ENCODE peak calls at places on chromosomes 4 and X, in five cellular contexts. A, W, O, D and E are unnamed samples.
A peak's percentile ranks its signal among the peaks of the same experiment; 100 is the strongest.

GRCh38 chr4:8710946-8711345 is 118.4 kb downstream of the CPZ start:
- DNase-seq in O (no peak), D (no peak), W (no peak), A (no peak), E (no peak)

GRCh38 chrX:106748377-106748776 is 21.9 kb downstream of the RNF128 start:
- DNase-seq in D (no peak), W (no peak), O (no peak), A (no peak), E (no peak)

GRCh38 chr4:86055898-86056297 is 304.0 kb downstream of the MAPK10 start:
- DNase-seq in D (no peak), O (no peak), W (no peak), A (no peak), E (no peak)

GRCh38 chr4:6128221-6128871 is 72.0 kb downstream of the JAKMIP1 start:
- DNase-seq in W (peak; percentile 46), A (no peak), D (no peak), O (no peak), E (no peak)

GRCh38 chr4:25984796-25985195 is 70.8 kb downstream of the SMIM20 start:
- DNase-seq in W (no peak), A (no peak), O (peak; percentile 19), D (no peak), E (no peak)

GRCh38 chr4:26822546-26822945 is 38.1 kb upstream of the STIM2 start:
- DNase-seq in A (peak; percentile 27), O (no peak), W (no peak), D (no peak), E (no peak)

GRCh38 chr4:110609044-110609750 is 13.7 kb downstream of the PITX2 start:
- DNase-seq in A (no peak), D (no peak), W (no peak), O (no peak), E (no peak)

GRCh38 chr4:6688879-6689505 is 4.7 kb upstream of the S100P start:
- DNase-seq in O (peak; percentile 55), D (peak; percentile 73), W (peak; percentile 91), A (no peak), E (peak; percentile 59)

GRCh38 chrX:150517303-150517896 is 51.0 kb upstream of the MTM1 start:
- DNase-seq in A (no peak), O (no peak), W (no peak), D (no peak), E (no peak)

GRCh38 chr4:174713821-174714220 is 115.2 kb downstream of the GLRA3 start:
- DNase-seq in D (no peak), O (no peak), W (no peak), A (no peak), E (no peak)

GRCh38 chr4:129239088-129239487 is 143.1 kb downstream of the C4orf33 start:
- DNase-seq in A (no peak), O (no peak), D (no peak), W (no peak), E (no peak)

GRCh38 chr4:52560844-52561280 is 98.2 kb downstream of the USP46 start:
- DNase-seq in O (no peak), W (no peak), D (no peak), A (no peak), E (no peak)

GRCh38 chr4:67885727-67886126 is 1.9 kb upstream of the TMPRSS11D start:
- DNase-seq in W (no peak), A (no peak), O (no peak), D (no peak), E (no peak)

GRCh38 chr4:51831133-51831532 is 11.8 kb upstream of the DCUN1D4 start:
- DNase-seq in W (peak; percentile 46), O (peak; percentile 71), D (no peak), A (no peak), E (no peak)

GRCh38 chr4:8775751-8776355 is 95.8 kb downstream of the HMX1 start:
- DNase-seq in D (no peak), A (no peak), W (no peak), O (no peak), E (no peak)

GRCh38 chr4:3441501-3442459 is at the start of gene HGFAC:
- DNase-seq in O (no peak), D (no peak), W (peak; percentile 52), A (no peak), E (no peak)

GRCh38 chr4:122017296-122017695 is 65.4 kb upstream of the TRPC3 start:
- DNase-seq in O (no peak), D (no peak), W (no peak), A (no peak), E (no peak)

GRCh38 chrX:134144231-134144630 is 92.8 kb upstream of the CCDC160 start:
- DNase-seq in A (no peak), W (peak; percentile 25), O (no peak), D (no peak), E (no peak)

GRCh38 chr4:150683775-150684350 is 101.9 kb downstream of the MAB21L2 start:
- DNase-seq in D (no peak), A (no peak), O (no peak), W (no peak), E (no peak)

GRCh38 chr4:41873380-41874295 is 61.6 kb upstream of the TMEM33 start:
- DNase-seq in D (no peak), A (no peak), W (no peak), O (peak; percentile 77), E (no peak)

GRCh38 chr4:8303485-8304281 is 34.1 kb downstream of the HTRA3 start:
- DNase-seq in O (peak; percentile 32), A (no peak), D (peak; percentile 67), W (peak; percentile 49), E (no peak)

GRCh38 chr4:13236485-13236884 is 247.7 kb downstream of the RAB28 start:
- DNase-seq in O (no peak), A (no peak), D (no peak), W (peak; percentile 93), E (no peak)

GRCh38 chr4:153327247-153327646 is 17.2 kb upstream of the MND1 start:
- DNase-seq in O (no peak), D (no peak), W (no peak), A (no peak), E (no peak)

GRCh38 chr4:153440475-153440874 is 25.7 kb upstream of the TMEM131L start:
- DNase-seq in D (no peak), W (no peak), A (peak; percentile 44), O (no peak), E (no peak)

GRCh38 chrX:41293269-41293668 is 40.7 kb upstream of the DDX3X start:
- DNase-seq in O (peak; percentile 46), A (no peak), W (peak; percentile 11), D (no peak), E (no peak)

GRCh38 chr4:62454535-62454934 is 1254.4 kb downstream of the ADGRL3 start:
- DNase-seq in D (no peak), O (no peak), W (no peak), A (no peak), E (no peak)

GRCh38 chr4:62449538-62449937 is 1249.4 kb downstream of the ADGRL3 start:
- DNase-seq in O (no peak), A (no peak), D (no peak), W (no peak), E (no peak)

GRCh38 chr4:62455871-62456270 is 1255.7 kb downstream of the ADGRL3 start:
- DNase-seq in O (no peak), D (no peak), A (no peak), W (no peak), E (no peak)

GRCh38 chr4:62450740-62451139 is 1250.6 kb downstream of the ADGRL3 start:
- DNase-seq in A (no peak), D (no peak), W (no peak), O (no peak), E (no peak)
- TF ChIP-seq TAF1 in A (no peak), D (no peak), W (no peak), O (no peak), E (no peak)

DNA sequence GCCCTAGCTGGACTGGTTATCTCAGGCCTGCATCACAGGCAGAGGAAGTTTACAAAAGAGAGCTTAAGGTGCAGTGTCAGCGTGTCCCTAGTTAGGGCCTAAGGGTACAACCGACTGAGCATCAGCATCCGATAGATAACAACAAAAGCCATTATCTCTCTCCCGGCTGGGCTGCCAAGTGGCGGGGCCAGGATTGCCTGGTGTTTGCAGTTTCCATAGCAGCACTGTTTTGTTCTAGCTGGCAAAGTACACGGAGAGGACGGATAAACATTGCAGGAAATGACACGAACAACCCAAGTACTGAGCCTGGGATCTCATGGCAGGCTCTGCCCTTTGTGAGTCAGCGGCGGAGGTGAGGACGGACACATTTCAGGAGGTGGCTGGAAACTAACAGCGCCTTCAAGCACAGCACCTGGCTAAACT is 104.7 kb upstream of the NOCT start:
- DNase-seq in D (peak; percentile 50), A (no peak), O (no peak), W (peak; percentile 55), E (no peak)
- TF ChIP-seq POLR2A in D (no peak), A (no peak), O (no peak), W (no peak), E (no peak)

GRCh38 chr4:173248690-173249089 is 80.1 kb downstream of the GALNT7 start:
- DNase-seq in D (no peak), W (no peak), A (no peak), O (no peak), E (no peak)
- TF ChIP-seq TAF1 in D (no peak), W (no peak), A (no peak), O (no peak), E (no peak)

GRCh38 chr4:103052779-103053178 is 23.8 kb downstream of the SLC9B2 start:
- DNase-seq in W (no peak), D (no peak), O (no peak), A (no peak), E (no peak)
- TF ChIP-seq POLR2A in W (no peak), D (no peak), O (no peak), A (no peak), E (no peak)